ENCODE peak calls at places on chromosomes 13 and 19, in six cellular contexts. A, N, Y, U, L and B are unnamed samples.

GRCh38 chr13:84439108-84439507 is 556.8 kb upstream of the SLITRK1 start:
- DNase-seq in A (peak; percentile 30), N (no peak), Y (peak; percentile 38), U (no peak), L (no peak), B (no peak)

GRCh38 chr13:30766957-30767603 is 31.7 kb downstream of the ALOX5AP start:
- DNase-seq in A (no peak), N (no peak), Y (no peak), U (no peak), L (no peak), B (peak; percentile 58)

GRCh38 chr13:64551755-64552154 is 2678.4 kb downstream of the PCDH9 start:
- DNase-seq in A (peak; percentile 67), N (no peak), Y (peak; percentile 48), U (no peak), L (peak; percentile 57), B (no peak)

GRCh38 chr13:25171170-25171516 is 945 bp downstream of the AMER2 start:
- DNase-seq in A (no peak), N (no peak), Y (no peak), U (no peak), L (no peak), B (no peak)

GRCh38 chr13:77883328-77883727 is 35.3 kb downstream of the EDNRB start:
- DNase-seq in A (no peak), N (no peak), Y (no peak), U (no peak), L (no peak), B (no peak)

GRCh38 chr13:109155301-109155761 is 525.9 kb downstream of the MYO16 start:
- DNase-seq in A (peak; percentile 79), N (no peak), Y (peak; percentile 89), U (no peak), L (no peak), B (no peak)

GRCh38 chr13:20429682-20430081 is 96.0 kb downstream of the CRYL1 start:
- DNase-seq in A (no peak), N (no peak), Y (no peak), U (no peak), L (no peak), B (no peak)

GRCh38 chr13:113860579-113861432 is 3.1 kb downstream of the GAS6 start:
- DNase-seq in A (peak; percentile 39), N (peak; percentile 72), Y (no peak), U (peak; percentile 87), L (no peak), B (no peak)

GRCh38 chr13:88107486-88108044 is 436.4 kb downstream of the SLITRK5 start:
- DNase-seq in A (no peak), N (no peak), Y (no peak), U (no peak), L (no peak), B (no peak)

GRCh38 chr19:47019431-47020041 is at the start of gene NPAS1:
- DNase-seq in A (no peak), N (no peak), Y (no peak), U (no peak), L (no peak), B (no peak)

GRCh38 chr19:8366121-8366581 is 2.2 kb downstream of the ANGPTL4 start:
- DNase-seq in A (no peak), N (no peak), Y (no peak), U (no peak), L (no peak), B (no peak)

GRCh38 chr19:9857076-9857721 is 22.1 kb downstream of the PIN1 start:
- DNase-seq in A (no peak), N (no peak), Y (no peak), U (no peak), L (no peak), B (no peak)

GRCh38 chr13:28622286-28622685 is 36.6 kb upstream of the POMP start:
- DNase-seq in A (no peak), N (no peak), Y (no peak), U (peak; percentile 27), L (no peak), B (no peak)

GRCh38 chr19:13099073-13099999 is 3.3 kb downstream of the LYL1 start:
- DNase-seq in A (no peak), N (peak; percentile 77), Y (no peak), U (peak; percentile 85), L (no peak), B (peak; percentile 88)

GRCh38 chr13:43935878-43936277 is 56.2 kb downstream of the LACC1 start:
- DNase-seq in A (peak; percentile 16), N (no peak), Y (no peak), U (no peak), L (no peak), B (no peak)

GRCh38 chr13:33662392-33662791 is 155.6 kb upstream of the RFC3 start:
- DNase-seq in A (no peak), N (no peak), Y (no peak), U (no peak), L (no peak), B (no peak)

GRCh38 chr19:55454787-55455243 is 6.6 kb downstream of the ISOC2 start:
- DNase-seq in A (no peak), N (no peak), Y (no peak), U (no peak), L (no peak), B (peak; percentile 59)

GRCh38 chr13:77696863-77697207 is 652 bp upstream of the SLAIN1 start:
- DNase-seq in A (no peak), N (no peak), Y (no peak), U (no peak), L (no peak), B (no peak)

DNA sequence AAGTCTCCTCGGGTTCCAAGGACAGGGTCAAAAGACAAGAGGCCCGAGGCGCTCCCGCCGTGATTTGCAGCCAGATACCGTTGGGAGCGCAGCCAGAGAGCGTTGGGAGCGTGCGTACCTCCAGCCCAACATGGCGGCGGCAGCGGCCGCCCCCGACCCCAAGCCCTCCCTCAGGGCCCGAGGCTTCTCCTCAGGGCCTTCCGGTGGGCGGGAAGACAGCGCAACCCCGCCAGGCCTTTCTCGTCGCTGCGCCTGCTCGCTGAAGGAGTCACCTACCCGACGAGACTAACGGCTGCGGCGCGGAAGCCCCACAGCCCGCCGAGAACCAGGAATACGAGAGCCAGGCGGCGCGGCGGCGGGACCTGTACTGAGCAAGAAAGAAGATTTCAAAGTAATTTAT is 3.2 kb upstream of the ZNF850 start:
- DNase-seq in A (no peak), N (peak; percentile 20), Y (no peak), U (no peak), L (no peak), B (no peak)
- H3K4me3 ChIP-seq in A (no peak overlapping the region), N (peak overlapping the region; percentile 28), Y (no peak overlapping the region), U (no peak overlapping the region), L (no peak overlapping the region), B (no peak overlapping the region)

GRCh38 chr19:38163419-38164290 is 60.4 kb downstream of the DPF1 start:
- DNase-seq in A (no peak), N (no peak), Y (no peak), U (no peak), L (no peak), B (no peak)

GRCh38 chr19:38162632-38163031 is 61.4 kb downstream of the DPF1 start:
- DNase-seq in A (no peak), N (no peak), Y (no peak), U (no peak), L (no peak), B (no peak)

GRCh38 chr19:38162094-38162493 is 61.9 kb downstream of the DPF1 start:
- DNase-seq in A (no peak), N (no peak), Y (no peak), U (no peak), L (no peak), B (no peak)

GRCh38 chr19:38155453-38155852 is 68.6 kb downstream of the DPF1 start:
- DNase-seq in A (peak; percentile 14), N (no peak), Y (no peak), U (no peak), L (no peak), B (no peak)

DNA sequence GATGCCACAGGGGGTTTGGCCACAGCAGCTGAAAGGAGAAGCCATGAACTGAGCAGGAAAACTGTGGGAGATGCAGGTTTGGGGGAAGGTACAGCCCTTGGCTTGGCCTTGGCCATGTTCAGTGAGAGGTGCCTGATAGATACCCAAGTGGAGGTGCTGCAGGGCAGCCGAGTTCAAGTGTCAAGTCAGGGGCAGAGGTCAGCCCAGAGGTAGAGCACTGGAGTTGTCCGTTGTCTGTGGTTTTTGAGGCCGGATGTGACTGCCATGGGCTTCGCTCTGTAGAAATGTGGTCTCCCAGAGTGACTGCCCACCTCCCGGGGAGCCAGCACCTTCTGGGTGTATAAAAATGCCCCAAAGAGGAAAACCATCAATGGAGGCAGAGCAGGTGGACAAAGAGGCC is 65.3 kb downstream of the DPF1 start:
- DNase-seq in A (no peak), N (no peak), Y (no peak), U (no peak), L (no peak), B (no peak)
- TF ChIP-seq CTCF in A (no peak), N (no peak), Y (no peak), U (no peak), L (no peak), B (no peak)

DNA sequence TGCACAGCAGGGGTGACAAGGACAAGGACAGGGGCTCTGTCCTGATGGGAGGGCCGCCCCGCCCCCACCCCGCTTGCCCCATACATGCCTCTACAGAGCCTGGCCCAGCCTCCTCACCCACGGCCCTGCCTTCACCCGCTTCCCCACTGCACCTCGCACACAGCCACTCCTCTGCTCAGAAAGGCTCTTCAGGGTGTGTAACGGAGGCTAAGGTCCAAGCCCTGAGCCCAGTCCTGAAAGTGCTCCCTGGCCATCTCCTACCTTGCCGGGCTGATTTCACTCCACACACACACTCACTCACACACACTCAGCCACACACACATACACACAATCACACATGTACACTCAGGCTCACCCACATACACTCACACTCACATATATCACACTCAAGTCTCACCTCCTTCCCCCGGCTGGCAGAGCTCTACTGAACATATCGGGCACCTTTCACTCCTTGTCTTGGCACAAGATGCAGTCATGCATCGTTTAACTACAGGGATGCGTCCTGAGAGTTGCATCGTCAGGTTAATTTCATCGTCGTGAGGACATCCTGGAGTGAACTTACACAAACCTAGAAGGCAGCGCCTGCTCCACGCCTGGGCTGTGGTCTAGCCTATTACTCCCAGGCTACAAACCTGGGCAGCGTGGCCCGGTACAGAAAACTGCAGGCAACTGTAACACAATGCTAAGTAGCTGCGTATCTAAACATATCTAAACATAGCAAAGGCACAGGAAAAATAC is 13.2 kb downstream of the EPS15L1 start:
- DNase-seq in A (no peak), N (no peak), Y (no peak), U (no peak), L (no peak), B (no peak)
- H3K4me3 ChIP-seq in A (no peak overlapping the region), N (no peak overlapping the region), Y (no peak overlapping the region), U (no peak overlapping the region), L (no peak overlapping the region), B (no peak overlapping the region)

DNA sequence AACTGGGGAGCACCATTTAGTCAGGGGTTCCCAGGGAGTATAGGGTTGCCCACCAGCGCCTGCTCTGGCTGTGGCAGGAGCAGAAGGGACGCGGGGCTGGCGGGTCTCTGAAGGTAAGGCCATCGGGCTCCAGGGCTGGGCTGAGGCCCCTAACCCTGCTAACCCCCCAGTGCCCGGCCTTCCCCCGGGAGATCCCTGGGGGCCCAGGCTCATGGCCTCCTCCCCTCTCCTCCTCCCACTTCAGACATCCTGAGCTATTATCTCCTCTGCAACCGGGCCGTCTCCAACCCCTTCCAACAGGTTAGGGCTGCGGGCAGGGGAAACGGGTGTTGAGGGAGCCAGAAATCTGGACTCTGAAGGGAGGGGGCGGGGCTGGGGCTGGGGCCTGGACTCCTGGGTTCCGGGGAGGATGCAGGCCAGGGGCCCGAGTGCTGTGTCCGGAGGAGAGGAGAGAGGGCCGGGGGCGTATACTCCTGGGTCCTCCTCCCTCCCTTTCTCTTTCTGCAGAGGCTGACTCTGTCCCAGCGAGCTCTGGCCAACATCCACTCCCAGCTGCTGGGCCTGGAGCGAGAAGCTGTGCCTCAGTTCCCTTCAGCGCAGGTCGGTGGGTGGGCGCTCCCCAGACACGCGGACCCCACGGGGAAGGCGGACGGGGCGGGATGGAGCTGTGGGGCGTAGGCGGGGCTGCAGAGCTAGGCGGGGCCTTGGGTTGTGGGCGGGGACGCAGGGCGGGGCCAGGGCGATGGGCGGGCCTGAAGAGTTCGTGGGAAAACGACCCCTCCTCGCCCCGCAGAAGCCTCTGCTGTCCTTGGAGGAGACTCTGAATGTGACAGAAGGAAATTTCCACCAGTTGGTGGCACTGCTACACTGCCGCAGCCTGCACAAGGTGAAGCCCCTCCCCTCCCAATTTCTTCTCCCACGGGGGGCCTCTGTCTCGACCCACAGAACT is 15.3 kb downstream of the TTYH1 start:
- DNase-seq in A (no peak), N (no peak), Y (no peak), U (peak; percentile 37), L (no peak), B (no peak)
- TF ChIP-seq CTCF in A (no peak), N (no peak), Y (no peak), U (no peak), L (no peak), B (no peak)